ENCODE peak calls at places on chromosomes 7 and 10, in seven cellular contexts. O is transverse colon; Q is NCI-H748 treated with DMSO at 0.1 percent for 48 hours; Z is CD8-positive, alpha-beta T cell; I is non-pigmented ciliary epithelial cell; J is GDM1; M is upper lobe of right lung. N is an unnamed sample.

GRCh38 chr7:14698239-14698638 is 204.3 kb downstream of the DGKB start:
- DNase-seq in O (no peak), Q (peak), Z (no peak), I (no peak), J (no peak), M (no peak), N (no peak)

GRCh38 chr10:75231672-75232581 is 3.8 kb downstream of the COMTD1 start:
- DNase-seq in O (no peak), Q (no peak), Z (no peak), I (no peak), J (no peak), M (no peak), N (no peak)

GRCh38 chr10:23522345-23522744 is 83.5 kb downstream of the OTUD1 start:
- DNase-seq in O (no peak), Q (no peak), Z (no peak), I (no peak), J (no peak), M (no peak), N (no peak)

GRCh38 chr10:101609481-101609880 is 21.4 kb downstream of the DPCD start:
- DNase-seq in O (no peak), Q (no peak), Z (no peak), I (no peak), J (no peak), M (no peak), N (no peak)

GRCh38 chr7:116641551-116642153 is 30.3 kb upstream of the MET start:
- DNase-seq in O (no peak), Q (no peak), Z (no peak), I (no peak), J (no peak), M (no peak), N (no peak)

GRCh38 chr10:131921191-131921590 is 20.4 kb downstream of the PPP2R2D start:
- DNase-seq in O (no peak), Q (no peak), Z (no peak), I (no peak), J (no peak), M (no peak), N (no peak)

GRCh38 chr10:76082232-76082631 is 650.8 kb downstream of the LRMDA start:
- DNase-seq in O (peak), Q (no peak), Z (no peak), I (no peak), J (no peak), M (no peak), N (no peak)

GRCh38 chr10:124547651-124548168 is 86.1 kb downstream of the LHPP start:
- DNase-seq in O (no peak), Q (no peak), Z (no peak), I (no peak), J (no peak), M (no peak), N (peak)

GRCh38 chr10:70660722-70661121 is 11.6 kb upstream of the ADAMTS14 start:
- DNase-seq in O (no peak), Q (no peak), Z (no peak), I (no peak), J (no peak), M (no peak), N (no peak)

GRCh38 chr7:407706-408539 is 111.7 kb downstream of the PDGFA start:
- DNase-seq in O (no peak), Q (no peak), Z (no peak), I (no peak), J (no peak), M (no peak), N (no peak)

GRCh38 chr10:576130-576465 is 113.4 kb downstream of the DIP2C start:
- DNase-seq in O (no peak), Q (no peak), Z (no peak), I (no peak), J (no peak), M (no peak), N (no peak)

GRCh38 chr7:7701513-7701912 is 16.9 kb downstream of the RPA3 start:
- DNase-seq in O (no peak), Q (no peak), Z (no peak), I (no peak), J (no peak), M (no peak), N (no peak)

GRCh38 chr10:117165557-117166419 is 27.7 kb upstream of the VAX1 start:
- DNase-seq in O (peak), Q (no peak), Z (no peak), I (no peak), J (no peak), M (peak), N (peak)